ENCODE peak calls at places on chromosomes 16 and 17, in six cellular contexts. Q is H1, V is A549, J is endothelial cell of umbilical vein, W is WTC11, X is HCT116. T is an unnamed sample.

GRCh38 chr16:68473358-68474064 is 25.2 kb upstream of the SMPD3 start:
- DNase-seq in Q (no peak), V (no peak), J (peak), W (no peak), X (no peak), T (no peak)

GRCh38 chr16:3945751-3946603 is 65.5 kb upstream of the CREBBP start:
- DNase-seq in Q (no peak), V (peak), J (peak), W (no peak), X (peak), T (no peak)

GRCh38 chr17:42429726-42430464 is 6.8 kb upstream of the CAVIN1 start:
- DNase-seq in Q (no peak), V (no peak), J (no peak), W (no peak), X (no peak), T (no peak)

GRCh38 chr16:8756755-8757154 is 40.7 kb downstream of the TMEM186 start:
- DNase-seq in Q (no peak), V (no peak), J (no peak), W (no peak), X (no peak), T (no peak)

GRCh38 chr17:63151981-63152523 is 186.0 kb downstream of the TANC2 start:
- DNase-seq in Q (no peak), V (no peak), J (no peak), W (no peak), X (no peak), T (no peak)

GRCh38 chr17:81399481-81400153 is 4.4 kb downstream of the BAHCC1 start:
- DNase-seq in Q (no peak), V (no peak), J (no peak), W (peak), X (no peak), T (no peak)

GRCh38 chr17:39812466-39812865 is 51.6 kb downstream of the IKZF3 start:
- DNase-seq in Q (no peak), V (no peak), J (no peak), W (no peak), X (no peak), T (no peak)

GRCh38 chr17:4936436-4936835 is 3.4 kb downstream of the SLC25A11 start:
- DNase-seq in Q (no peak), V (no peak), J (no peak), W (no peak), X (no peak), T (no peak)

GRCh38 chr17:73838815-73839214 is 194.6 kb upstream of the SDK2 start:
- DNase-seq in Q (no peak), V (no peak), J (no peak), W (no peak), X (no peak), T (no peak)

GRCh38 chr16:48862087-48862532 is 252.1 kb upstream of the N4BP1 start:
- DNase-seq in Q (peak), V (no peak), J (no peak), W (peak), X (peak), T (no peak)

GRCh38 chr16:88195021-88195581 is 187.7 kb upstream of the ZNF469 start:
- DNase-seq in Q (no peak), V (no peak), J (no peak), W (no peak), X (no peak), T (peak)

GRCh38 chr17:31596382-31597323 is 205.2 kb downstream of the RAB11FIP4 start:
- DNase-seq in Q (peak), V (peak), J (peak), W (no peak), X (peak), T (peak)

GRCh38 chr16:66489818-66490217 is 60.1 kb downstream of the TK2 start:
- DNase-seq in Q (no peak), V (no peak), J (no peak), W (no peak), X (no peak), T (no peak)

GRCh38 chr16:84471966-84472365 is 32.5 kb downstream of the MEAK7 start:
- DNase-seq in Q (no peak), V (no peak), J (no peak), W (no peak), X (no peak), T (no peak)

GRCh38 chr17:48854774-48855476 is 24.1 kb downstream of the CALCOCO2 start:
- DNase-seq in Q (no peak), V (no peak), J (no peak), W (no peak), X (no peak), T (no peak)

GRCh38 chr17:62008294-62008693 is 56.8 kb downstream of the MED13 start:
- DNase-seq in Q (no peak), V (no peak), J (no peak), W (no peak), X (no peak), T (no peak)

GRCh38 chr16:8798174-8798527 is 512 bp downstream of the PMM2 start:
- DNase-seq in Q (no peak), V (no peak), J (no peak), W (no peak), X (peak), T (no peak)

GRCh38 chr17:32654351-32654750 is 167.6 kb downstream of the CDK5R1 start:
- DNase-seq in Q (no peak), V (no peak), J (no peak), W (no peak), X (no peak), T (no peak)

GRCh38 chr17:55160501-55160900 is 104.3 kb upstream of the HLF start:
- DNase-seq in Q (no peak), V (no peak), J (no peak), W (no peak), X (no peak), T (no peak)
- TF ChIP-seq MAX in Q (no peak), V (no peak), J (no peak), W (no peak), X (no peak), T (no peak)

DNA sequence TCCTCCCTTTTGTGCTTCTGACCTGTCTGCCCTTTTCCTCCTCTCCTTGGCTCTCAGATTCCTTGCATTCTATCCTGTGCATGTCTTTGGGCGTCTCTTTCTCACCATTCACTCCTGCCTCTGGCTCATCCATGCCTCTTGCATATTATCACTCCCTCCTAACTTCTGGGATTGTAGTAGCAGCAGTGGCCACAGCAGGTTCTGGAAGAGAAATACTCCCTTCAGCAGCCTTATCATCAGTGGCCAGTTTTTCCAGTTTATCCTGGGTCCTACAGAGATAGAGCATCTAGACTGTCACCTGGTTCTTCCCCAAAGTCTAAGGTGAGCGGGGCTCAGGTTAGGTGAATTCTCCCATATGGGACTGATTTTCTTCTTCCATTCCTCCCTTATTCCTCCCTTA is 354.0 kb upstream of the CCL2 start:
- DNase-seq in Q (no peak), V (no peak), J (no peak), W (no peak), X (no peak), T (no peak)
- TF ChIP-seq MAX in Q (no peak), V (no peak), J (no peak), W (no peak), X (no peak), T (no peak)

DNA sequence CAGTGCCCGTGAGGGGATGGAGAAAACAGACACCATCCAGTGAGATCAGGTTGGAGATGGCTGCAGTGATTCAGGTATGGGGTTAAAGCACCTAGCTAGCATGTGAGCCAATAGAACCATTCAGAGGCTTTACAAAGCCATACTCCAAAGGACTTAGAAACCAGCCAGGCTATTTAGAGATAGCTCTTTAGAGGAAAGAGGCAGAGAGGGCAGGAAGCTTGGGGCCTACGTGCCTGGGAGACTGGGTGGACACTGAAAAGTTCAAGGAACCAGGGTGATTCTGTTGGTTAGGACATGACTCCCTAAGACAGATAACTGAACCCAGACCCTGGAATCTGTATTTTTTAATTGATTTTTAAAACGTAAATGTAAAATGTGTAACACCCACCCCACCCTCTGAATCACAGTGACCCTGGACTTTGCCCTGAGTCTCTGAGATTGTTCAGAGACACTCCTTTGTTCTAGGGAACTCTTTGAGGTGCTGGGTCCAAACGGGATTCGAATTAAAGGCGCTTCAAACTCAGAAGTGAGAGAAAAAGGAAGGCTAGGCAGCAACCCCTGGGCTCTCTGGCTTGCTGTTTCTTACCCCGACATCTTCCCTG is 16.1 kb upstream of the GNA13 start:
- DNase-seq in Q (no peak), V (no peak), J (no peak), W (no peak), X (peak), T (no peak)
- TF ChIP-seq MAX in Q (no peak), V (no peak), J (no peak), W (no peak), X (no peak), T (no peak)

GRCh38 chr16:30184430-30185140 is 1.2 kb downstream of the CORO1A start:
- DNase-seq in Q (no peak), V (no peak), J (no peak), W (no peak), X (no peak), T (peak)

GRCh38 chr16:30185683-30186421 is 2.5 kb downstream of the CORO1A start:
- DNase-seq in Q (no peak), V (no peak), J (no peak), W (no peak), X (no peak), T (peak)

GRCh38 chr16:30186444-30186781 is 3.0 kb downstream of the CORO1A start:
- DNase-seq in Q (no peak), V (no peak), J (no peak), W (no peak), X (no peak), T (no peak)

GRCh38 chr16:30183961-30184429 is 593 bp downstream of the CORO1A start:
- DNase-seq in Q (no peak), V (no peak), J (no peak), W (no peak), X (no peak), T (peak)

DNA sequence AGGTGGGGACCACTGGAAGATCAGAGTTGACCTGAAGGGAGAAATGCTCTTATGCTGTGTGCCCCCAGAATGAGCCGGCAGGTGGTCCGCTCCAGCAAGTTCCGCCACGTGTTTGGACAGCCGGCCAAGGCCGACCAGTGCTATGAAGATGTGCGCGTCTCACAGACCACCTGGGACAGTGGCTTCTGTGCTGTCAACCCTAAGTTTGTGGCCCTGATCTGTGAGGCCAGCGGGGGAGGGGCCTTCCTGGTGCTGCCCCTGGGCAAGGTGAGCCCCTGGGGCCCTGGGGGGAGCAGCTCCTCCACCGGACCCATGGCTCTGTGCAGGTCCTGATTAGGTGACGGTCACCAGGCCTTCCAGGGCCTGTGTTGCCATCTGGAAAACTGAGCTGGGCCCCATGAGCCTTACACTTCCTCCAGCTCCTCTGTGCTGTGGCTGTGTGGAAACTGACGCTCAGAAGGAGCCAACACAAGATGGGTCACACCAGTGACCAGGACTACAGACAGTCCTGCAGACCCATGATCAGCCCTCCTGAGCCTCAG is 1.8 kb downstream of the CORO1A start:
- DNase-seq in Q (no peak), V (no peak), J (no peak), W (no peak), X (no peak), T (no peak)
- TF ChIP-seq MAX in Q (no peak), V (no peak), J (no peak), W (no peak), X (no peak), T (peak)